ENCODE peak calls at places on chromosomes 5 and 9, in seven cellular contexts. G, L, O, A, W, S and V are unnamed samples.

GRCh38 chr9:129809346-129809745 is 6.4 kb downstream of the TOR1B start:
- DNase-seq in G (no peak), L (no peak), O (no peak), A (no peak), W (no peak), S (no peak), V (no peak)

GRCh38 chr5:136159457-136159856 is 26.8 kb downstream of the SMAD5 start:
- DNase-seq in G (no peak), L (no peak), O (no peak), A (no peak), W (no peak), S (no peak), V (no peak)

GRCh38 chr5:166909040-166909439 is 1382.4 kb upstream of the WWC1 start:
- DNase-seq in G (no peak), L (no peak), O (no peak), A (no peak), W (no peak), S (no peak), V (no peak)

GRCh38 chr5:76819851-76820280 is 1.0 kb downstream of the F2RL1 start:
- DNase-seq in G (no peak), L (no peak), O (no peak), A (no peak), W (no peak), S (no peak), V (peak; percentile 16)

GRCh38 chr5:141811287-141812155 is 66.7 kb downstream of the PCDH1 start:
- DNase-seq in G (peak; percentile 9), L (peak; percentile 86), O (no peak), A (peak; percentile 81), W (no peak), S (no peak), V (no peak)

GRCh38 chr9:98074119-98074990 is 17.8 kb downstream of the NANS start:
- DNase-seq in G (peak; percentile 36), L (peak; percentile 79), O (no peak), A (peak; percentile 62), W (no peak), S (no peak), V (peak; percentile 72)

GRCh38 chr9:97767891-97768290 is 70.8 kb upstream of the XPA start:
- DNase-seq in G (no peak), L (no peak), O (no peak), A (no peak), W (no peak), S (no peak), V (no peak)

GRCh38 chr5:163347671-163348070 is 89.7 kb upstream of the CCNG1 start:
- DNase-seq in G (peak; percentile 59), L (peak; percentile 65), O (peak; percentile 51), A (peak; percentile 67), W (peak; percentile 21), S (peak; percentile 27), V (peak; percentile 76)

GRCh38 chr9:121218357-121219027 is 16.8 kb upstream of the RAB14 start:
- DNase-seq in G (no peak), L (no peak), O (no peak), A (no peak), W (no peak), S (no peak), V (no peak)

GRCh38 chr9:2085719-2086515 is 70.8 kb downstream of the SMARCA2 start:
- DNase-seq in G (no peak), L (peak; percentile 33), O (no peak), A (no peak), W (no peak), S (no peak), V (no peak)

GRCh38 chr5:153613143-153613542 is 122.7 kb downstream of the GRIA1 start:
- DNase-seq in G (no peak), L (peak; percentile 9), O (no peak), A (no peak), W (no peak), S (no peak), V (no peak)

GRCh38 chr5:63194126-63194525 is 615.5 kb downstream of the LRRC70 start:
- DNase-seq in G (no peak), L (no peak), O (no peak), A (no peak), W (no peak), S (no peak), V (no peak)

GRCh38 chr5:158313739-158314464 is 455.0 kb upstream of the CLINT1 start:
- DNase-seq in G (no peak), L (no peak), O (no peak), A (no peak), W (no peak), S (no peak), V (peak; percentile 25)

GRCh38 chr9:20532584-20532983 is 89.7 kb downstream of the MLLT3 start:
- DNase-seq in G (no peak), L (no peak), O (no peak), A (no peak), W (no peak), S (no peak), V (no peak)

GRCh38 chr9:127426756-127427155 is 2.6 kb downstream of the ZNF79 start:
- DNase-seq in G (no peak), L (no peak), O (no peak), A (no peak), W (no peak), S (no peak), V (no peak)

GRCh38 chr5:33037101-33037500 is 326.0 kb downstream of the NPR3 start:
- DNase-seq in G (no peak), L (no peak), O (no peak), A (no peak), W (no peak), S (no peak), V (no peak)

GRCh38 chr5:15249152-15249551 is 250.8 kb upstream of the FBXL7 start:
- DNase-seq in G (no peak), L (no peak), O (no peak), A (no peak), W (no peak), S (no peak), V (no peak)

GRCh38 chr5:56314536-56314935 is 81.4 kb upstream of the ANKRD55 start:
- DNase-seq in G (peak; percentile 21), L (no peak), O (no peak), A (peak; percentile 63), W (no peak), S (no peak), V (no peak)

GRCh38 chr5:83957188-83957587 is 236.5 kb upstream of the HAPLN1 start:
- DNase-seq in G (no peak), L (no peak), O (no peak), A (no peak), W (no peak), S (no peak), V (no peak)

GRCh38 chr5:169474226-169474625 is 109.3 kb upstream of the SPDL1 start:
- DNase-seq in G (no peak), L (no peak), O (no peak), A (no peak), W (no peak), S (no peak), V (no peak)

GRCh38 chr5:122332589-122333555 is 20.8 kb downstream of the SNCAIP start:
- DNase-seq in G (no peak), L (no peak), O (no peak), A (no peak), W (no peak), S (no peak), V (no peak)

GRCh38 chr5:122330881-122331280 is 18.8 kb downstream of the SNCAIP start:
- DNase-seq in G (no peak), L (no peak), O (no peak), A (no peak), W (no peak), S (no peak), V (no peak)

GRCh38 chr5:122333564-122333963 is 21.5 kb downstream of the SNCAIP start:
- DNase-seq in G (no peak), L (no peak), O (no peak), A (no peak), W (no peak), S (no peak), V (no peak)
- TF ChIP-seq JUND in G (no peak), L (no peak), O (no peak), A (no peak), W (no peak), S (no peak), V (no peak)

DNA sequence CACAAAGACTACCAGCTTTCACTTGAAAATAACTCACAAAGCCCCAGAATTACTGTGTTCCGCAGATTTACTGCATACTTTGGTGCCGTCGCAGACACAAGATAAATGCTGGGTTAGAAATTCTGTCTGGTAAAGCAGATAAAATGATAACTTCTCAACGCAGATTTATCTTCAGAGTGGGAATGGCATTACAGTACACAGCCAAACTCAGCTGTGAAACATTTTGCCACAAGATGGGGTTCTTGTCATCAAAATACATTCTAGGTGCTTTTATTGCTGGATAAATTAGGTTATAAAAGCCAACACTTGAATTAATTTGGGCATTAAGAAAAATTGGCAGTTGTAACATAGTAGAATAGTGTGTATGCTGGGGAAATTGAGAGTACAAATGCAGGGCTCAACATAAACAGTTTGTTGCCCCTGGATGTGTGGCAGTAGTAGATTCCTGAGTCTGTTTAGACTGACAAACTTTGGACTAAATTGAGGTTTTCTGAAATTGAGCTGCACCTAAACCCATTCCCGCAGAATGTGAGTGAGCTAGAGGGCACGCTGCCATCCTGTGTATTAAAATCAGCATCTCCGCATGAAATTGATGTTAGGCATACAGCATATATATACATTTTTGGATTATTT is 61.1 kb downstream of the LMNB1 start:
- DNase-seq in G (no peak), L (no peak), O (no peak), A (no peak), W (no peak), S (no peak), V (no peak)
- TF ChIP-seq JUND in G (no peak), L (no peak), O (no peak), A (no peak), W (no peak), S (no peak), V (no peak)

DNA sequence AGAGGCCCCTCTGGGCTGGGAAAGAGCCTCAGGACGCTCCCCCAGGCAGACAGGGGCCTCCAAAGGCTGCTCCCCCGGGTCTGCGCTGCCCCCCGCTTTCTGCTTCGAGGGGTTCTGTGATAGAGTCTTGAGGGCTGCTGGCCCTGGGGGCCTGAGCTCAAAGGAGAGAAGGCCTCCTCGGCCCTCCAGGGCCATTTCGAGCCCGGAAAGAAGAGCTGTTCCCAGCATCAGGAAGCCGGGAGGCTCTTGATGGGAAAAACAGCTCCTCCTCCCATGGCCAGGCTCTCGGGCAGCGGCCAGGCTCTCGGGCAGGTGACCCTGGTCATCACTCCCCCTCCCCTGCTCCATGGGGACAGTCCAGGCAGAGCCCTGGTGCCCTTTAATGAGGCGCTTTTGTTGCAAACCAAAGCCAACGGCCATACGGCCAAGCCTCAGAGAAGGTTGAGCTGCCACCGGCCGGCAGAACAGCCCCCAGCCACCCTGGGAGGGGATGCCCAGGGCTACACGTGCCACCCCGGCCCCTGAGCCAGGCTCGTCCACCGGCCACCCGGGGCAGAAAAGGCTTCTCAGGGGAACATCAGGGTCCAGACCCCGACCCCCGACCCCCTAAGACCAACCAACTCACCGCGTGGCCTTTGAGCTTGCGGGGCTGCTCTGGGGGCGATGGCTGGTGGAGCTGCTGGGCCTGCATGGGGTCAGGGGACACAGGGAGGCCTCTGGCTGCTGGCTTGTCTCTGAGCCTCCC is 16.2 kb upstream of the QSOX2 start:
- DNase-seq in G (no peak), L (no peak), O (no peak), A (no peak), W (no peak), S (no peak), V (no peak)
- TF ChIP-seq JUND in G (no peak), L (no peak), O (no peak), A (no peak), W (no peak), S (no peak), V (no peak)

DNA sequence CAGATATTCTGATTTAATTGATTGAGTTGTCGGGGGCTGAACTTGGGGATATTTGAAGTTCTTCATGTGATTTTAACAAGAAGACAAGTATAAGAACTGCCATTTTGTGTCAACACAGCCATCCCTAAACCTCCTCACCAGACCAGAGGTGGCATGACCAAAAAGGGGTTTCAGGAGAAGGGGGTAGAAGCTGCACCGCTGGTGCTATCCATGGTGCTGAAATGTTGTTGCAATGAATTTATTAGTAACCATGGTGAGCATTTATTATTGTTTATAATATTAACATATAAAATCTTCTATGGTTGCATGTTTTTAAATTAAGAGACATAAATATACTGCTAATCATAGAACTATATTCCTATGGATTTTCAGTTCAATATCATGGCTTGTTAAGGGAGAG is 72.3 kb downstream of the GNA14 start:
- DNase-seq in G (no peak), L (no peak), O (no peak), A (peak; percentile 26), W (no peak), S (no peak), V (peak; percentile 60)
- TF ChIP-seq JUND in G (no peak), L (no peak), O (no peak), A (no peak), W (no peak), S (no peak), V (no peak)